ENCODE peak calls at places on chromosomes 2 and 18, in ten cellular contexts. C is sigmoid colon, E is A549, X is GM12878, L is stomach, K is transverse colon, G is esophagus muscularis mucosa, F is upper lobe of left lung, U is ovary, I is HepG2. Y is an unnamed sample.

GRCh38 chr2:9250091-9250490 is 43.5 kb downstream of the ASAP2 start:
- DNase-seq in K (no peak), L (no peak), I (no peak), C (no peak), E (no peak), X (no peak), F (no peak), U (no peak), G (no peak), Y (no peak)

GRCh38 chr2:241764272-241765241 is 12.1 kb upstream of the GAL3ST2 start:
- DNase-seq in L (no peak), E (no peak), G (no peak), I (no peak), F (peak; percentile 64), X (no peak), K (no peak), C (peak; percentile 60), U (peak; percentile 9), Y (no peak)

GRCh38 chr2:201882353-201883095 is 76.2 kb downstream of the CDK15 start:
- DNase-seq in U (no peak), C (no peak), L (no peak), G (no peak), F (no peak), I (no peak), K (no peak), X (no peak), E (no peak), Y (no peak)

GRCh38 chr18:62954341-62954740 is 239.0 kb downstream of the PHLPP1 start:
- DNase-seq in L (no peak), E (no peak), I (peak; percentile 8), C (no peak), K (no peak), F (no peak), G (no peak), X (no peak), U (no peak), Y (no peak)

GRCh38 chr2:191031256-191031655 is 17.3 kb upstream of the STAT1 start:
- DNase-seq in C (no peak), L (no peak), K (no peak), G (no peak), F (no peak), E (no peak), U (no peak), X (no peak), I (no peak), Y (no peak)

GRCh38 chr2:72028996-72029395 is 118.7 kb downstream of the CYP26B1 start:
- DNase-seq in E (no peak), G (peak; percentile 88), C (no peak), I (no peak), X (no peak), L (peak; percentile 16), F (no peak), U (no peak), K (no peak), Y (no peak)

GRCh38 chr2:239717706-239718105 is 307.4 kb downstream of the NDUFA10 start:
- DNase-seq in U (no peak), I (no peak), G (no peak), L (no peak), K (no peak), E (no peak), C (peak; percentile 57), X (no peak), F (peak; percentile 72), Y (no peak)

GRCh38 chr2:44715671-44716077 is 225.8 kb upstream of the SIX3 start:
- DNase-seq in U (no peak), C (no peak), F (no peak), L (no peak), I (peak; percentile 24), X (no peak), E (peak; percentile 60), G (no peak), K (no peak), Y (no peak)

GRCh38 chr18:52060612-52061259 is 279.3 kb upstream of the DCC start:
- DNase-seq in U (no peak), I (peak; percentile 18), X (no peak), L (no peak), F (no peak), G (no peak), K (no peak), E (no peak), C (no peak), Y (no peak)

GRCh38 chr2:100903534-100904258 is 83.8 kb downstream of the NPAS2 start:
- DNase-seq in I (no peak), K (no peak), U (no peak), C (no peak), E (peak; percentile 83), F (no peak), G (no peak), L (no peak), X (no peak), Y (no peak)

GRCh38 chr2:100905132-100905805 is 85.3 kb downstream of the NPAS2 start:
- DNase-seq in F (no peak), C (no peak), I (no peak), E (no peak), U (no peak), G (no peak), X (no peak), L (no peak), K (no peak), Y (no peak)

GRCh38 chr2:100907832-100908231 is 87.9 kb downstream of the NPAS2 start:
- DNase-seq in L (no peak), K (no peak), I (no peak), E (no peak), X (no peak), F (no peak), U (no peak), C (no peak), G (no peak), Y (no peak)

GRCh38 chr2:100906679-100907078 is 86.7 kb downstream of the NPAS2 start:
- DNase-seq in I (no peak), U (no peak), X (no peak), C (no peak), K (no peak), F (no peak), G (no peak), E (no peak), L (no peak), Y (no peak)

DNA sequence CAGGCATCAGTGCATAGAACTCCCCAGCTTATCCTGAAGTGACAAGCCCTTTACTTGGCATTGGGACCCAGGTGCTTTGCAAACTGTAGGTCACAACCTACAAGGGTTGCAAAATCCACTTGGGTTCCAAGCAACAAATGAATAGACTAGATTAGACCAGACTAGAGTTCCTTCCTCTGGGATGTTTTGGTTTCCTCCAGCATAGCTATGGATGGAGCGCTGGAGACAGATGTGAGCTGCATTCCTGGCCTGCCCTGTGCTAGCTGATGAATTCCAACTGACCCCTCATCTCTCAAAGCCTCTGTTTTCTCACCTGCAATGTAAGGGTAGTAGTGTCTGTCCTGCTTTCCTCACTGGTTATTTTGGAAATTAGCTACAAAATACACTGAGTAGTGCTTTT is 86.2 kb downstream of the NPAS2 start:
- DNase-seq in I (no peak), G (no peak), X (no peak), L (no peak), F (no peak), K (no peak), E (no peak), U (no peak), C (no peak), Y (no peak)
- TF ChIP-seq EP300 in I (no peak), G (no peak), X (no peak), L (no peak), F (no peak), K (no peak), E (no peak), U (no peak), C (no peak), Y (no peak)

DNA sequence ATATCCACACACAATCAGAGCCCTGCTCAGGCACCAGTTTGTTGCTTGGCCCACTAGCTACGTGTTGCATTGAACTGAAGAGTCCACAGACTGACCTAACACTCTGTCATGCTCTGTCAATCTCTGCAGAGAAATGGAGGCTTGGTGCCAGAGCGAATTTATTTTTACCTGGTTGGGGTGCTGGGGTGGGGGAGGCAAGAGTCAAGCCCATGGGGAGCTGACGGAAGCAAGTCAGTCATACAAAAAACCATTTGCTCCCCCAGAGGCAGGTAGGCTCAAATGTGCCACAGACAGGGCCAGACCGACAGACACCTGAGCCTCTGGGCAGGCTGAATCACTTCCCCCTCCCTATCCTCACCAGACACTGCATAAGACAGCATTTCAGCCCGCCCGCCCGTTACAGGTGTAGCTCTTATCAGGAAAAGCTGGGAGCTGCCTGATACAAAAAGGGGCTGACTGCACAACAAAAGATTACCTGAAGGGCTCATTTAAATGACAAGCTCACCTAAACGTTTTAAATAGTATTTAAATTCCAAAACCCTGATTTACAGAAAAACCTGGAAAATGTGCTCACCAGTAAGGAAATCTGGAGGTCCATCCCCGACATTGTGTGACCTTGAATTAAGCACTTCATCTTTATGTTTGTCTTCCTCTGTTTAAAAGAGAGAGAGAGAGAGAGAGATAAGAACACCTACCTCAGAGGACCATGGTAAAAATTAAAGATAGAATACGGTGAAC is 2.1 kb upstream of the PCBP1 start:
- DNase-seq in C (peak; percentile 66), X (peak; percentile 76), U (peak; percentile 53), F (no peak), G (no peak), I (no peak), L (peak; percentile 68), E (no peak), K (peak; percentile 61), Y (peak; percentile 66)
- TF ChIP-seq EP300 in C (no peak), X (no peak), U (no peak), F (no peak), G (no peak), I (no peak), L (no peak), E (no peak), K (no peak), Y (peak; percentile 77)

DNA sequence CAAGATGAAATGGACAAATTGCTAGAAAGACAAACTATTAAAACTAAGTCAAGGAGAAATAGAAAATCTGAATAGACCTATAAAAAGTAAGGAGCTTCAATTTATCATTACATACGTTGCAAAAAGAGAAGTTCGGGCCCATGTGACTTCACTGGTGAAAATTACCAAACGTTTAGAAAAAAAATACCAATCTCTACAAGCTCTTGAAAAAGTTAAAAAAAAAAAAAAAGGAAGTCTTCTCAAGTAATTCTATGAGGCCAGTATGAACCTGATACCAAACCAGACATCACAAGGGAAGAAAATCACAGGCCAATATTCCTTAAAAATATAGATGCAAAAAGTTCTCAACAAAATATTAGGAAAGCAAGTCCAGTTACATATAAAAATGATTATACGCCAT is 20.2 kb upstream of the ACVR2A start:
- DNase-seq in U (no peak), I (no peak), X (no peak), E (no peak), F (no peak), C (no peak), K (no peak), L (no peak), G (no peak), Y (no peak)
- TF ChIP-seq EP300 in U (no peak), I (no peak), X (no peak), E (no peak), F (no peak), C (no peak), K (no peak), L (no peak), G (no peak), Y (no peak)

DNA sequence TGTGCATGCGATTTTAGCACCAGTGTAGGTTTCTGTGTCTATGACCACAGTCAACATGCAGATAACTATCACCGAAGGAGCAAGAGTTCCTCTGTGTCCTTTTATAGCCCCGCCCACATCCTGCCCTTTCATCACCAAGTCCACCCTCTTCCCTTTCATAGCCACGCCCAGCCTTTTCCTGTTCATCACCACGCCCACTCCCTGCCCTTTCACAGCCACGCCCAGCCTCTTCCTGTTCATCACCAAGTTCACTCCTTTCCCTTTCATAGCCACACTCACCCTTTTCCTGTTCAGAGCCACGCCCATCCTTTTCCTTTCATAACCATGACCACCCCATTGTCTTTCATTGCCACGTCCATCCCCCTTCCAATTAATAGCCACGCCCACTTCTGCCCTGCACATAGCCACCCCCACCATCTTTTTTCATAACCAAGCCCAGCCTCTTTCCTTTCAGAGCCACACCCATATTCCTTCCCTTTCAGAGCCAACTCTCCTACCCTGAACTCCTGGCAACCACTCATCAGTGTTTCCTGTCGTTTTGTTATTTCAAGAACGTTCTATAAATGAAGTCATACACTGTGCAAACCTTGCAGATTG is 273.9 kb downstream of the MYT1L start:
- DNase-seq in U (peak; percentile 47), G (no peak), F (no peak), K (peak; percentile 16), L (peak; percentile 33), I (no peak), X (no peak), E (peak; percentile 31), C (peak; percentile 72), Y (peak; percentile 63)
- TF ChIP-seq EP300 in U (no peak), G (no peak), F (peak; percentile 61), K (no peak), L (no peak), I (no peak), X (no peak), E (no peak), C (no peak), Y (no peak)